ENCODE peak calls at places on chromosomes 2 and 18, in eight cellular contexts. B is Kasumi-1; D is ACHN; O is ovary; M is H1; W is cardiac fibroblast; U is fibroblast of the conjunctiva; X is activated naive CD4-positive, alpha-beta T cell treated with Interleukin-2 at 50 U/mL for 16 hours. A is an unnamed sample.

GRCh38 chr2:18623782-18624181 is 34.4 kb upstream of the NT5C1B start:
- DNase-seq in D (peak), X (no peak), M (no peak), O (no peak), W (peak), B (no peak), U (peak), A (no peak)

GRCh38 chr2:233457356-233457755 is 103.1 kb downstream of the DGKD start:
- DNase-seq in M (no peak), D (no peak), O (peak), B (no peak), W (no peak), U (no peak), X (no peak), A (no peak)

GRCh38 chr2:236498369-236498768 is 71.3 kb upstream of the ACKR3 start:
- DNase-seq in M (no peak), W (peak), O (no peak), D (peak), X (no peak), U (no peak), B (no peak), A (no peak)

GRCh38 chr2:6080837-6081541 is 388.8 kb downstream of the SOX11 start:
- DNase-seq in O (no peak), M (no peak), X (no peak), B (no peak), D (no peak), W (no peak), U (no peak), A (no peak)

GRCh38 chr18:46555724-46556123 is 101.3 kb downstream of the LOXHD1 start:
- DNase-seq in D (peak), X (no peak), B (peak), M (peak), O (no peak), W (no peak), U (no peak), A (no peak)

GRCh38 chr2:9594361-9595063 is 36.3 kb downstream of the YWHAQ start:
- DNase-seq in W (peak), M (no peak), X (no peak), O (no peak), U (peak), D (peak), B (no peak), A (no peak)

GRCh38 chr18:62368100-62368499 is 43.0 kb downstream of the TNFRSF11A start:
- DNase-seq in U (no peak), D (no peak), O (no peak), B (no peak), W (no peak), X (no peak), M (no peak), A (no peak)

GRCh38 chr18:77899972-77900754 is 650.5 kb downstream of the GALR1 start:
- DNase-seq in B (peak), X (peak), U (no peak), O (peak), D (peak), W (peak), M (peak), A (peak)

GRCh38 chr2:12915792-12916191 is 199.1 kb downstream of the TRIB2 start:
- DNase-seq in B (no peak), M (no peak), O (no peak), U (no peak), D (no peak), X (no peak), W (peak), A (no peak)

GRCh38 chr2:171272039-171272438 is 111.3 kb upstream of the TLK1 start:
- DNase-seq in B (peak), O (no peak), U (peak), D (peak), W (peak), M (no peak), X (no peak), A (no peak)

GRCh38 chr2:240236217-240237111 is 96.0 kb upstream of the OTOS start:
- DNase-seq in X (no peak), D (no peak), M (peak), B (no peak), U (no peak), W (no peak), O (peak), A (no peak)

GRCh38 chr2:225779829-225780228 is 380.3 kb downstream of the NYAP2 start:
- DNase-seq in O (no peak), U (no peak), B (no peak), X (no peak), M (no peak), D (no peak), W (peak), A (no peak)

GRCh38 chr18:36412778-36413177 is 115.3 kb downstream of the FHOD3 start:
- DNase-seq in D (peak), M (no peak), W (peak), U (no peak), B (peak), X (no peak), O (no peak), A (no peak)

GRCh38 chr2:38466849-38467767 is 90.0 kb upstream of the ATL2 start:
- DNase-seq in W (no peak), U (peak), M (no peak), O (no peak), B (no peak), X (no peak), D (no peak), A (no peak)

GRCh38 chr18:60936101-60936500 is 397.1 kb upstream of the CDH20 start:
- DNase-seq in X (no peak), O (no peak), B (no peak), W (no peak), M (no peak), D (no peak), U (no peak), A (no peak)

GRCh38 chr2:170974304-170974993 is 45.4 kb downstream of the GORASP2 start:
- DNase-seq in W (peak), X (no peak), B (peak), U (no peak), M (no peak), D (peak), O (no peak), A (no peak)

GRCh38 chr18:22467760-22468553 is 50.2 kb upstream of the CTAGE1 start:
- DNase-seq in O (no peak), D (no peak), W (peak), U (peak), B (no peak), M (no peak), X (no peak), A (no peak)

GRCh38 chr18:46174317-46175039 is 70.3 kb downstream of the HAUS1 start:
- DNase-seq in O (no peak), D (peak), W (peak), X (peak), B (peak), U (no peak), M (peak), A (peak)

GRCh38 chr2:82992948-82993347 is 1466.1 kb downstream of the SUCLG1 start:
- DNase-seq in O (no peak), B (no peak), M (no peak), D (no peak), W (no peak), U (no peak), X (no peak), A (no peak)

GRCh38 chr2:102632380-102633175 is 13.2 kb downstream of the SLC9A2 start:
- DNase-seq in B (no peak), D (no peak), W (peak), X (no peak), O (no peak), M (no peak), U (no peak), A (no peak)

GRCh38 chr18:63788447-63789096 is 13.4 kb downstream of the SERPINB7 start:
- DNase-seq in X (peak), B (peak), M (no peak), W (peak), D (peak), U (peak), O (no peak), A (peak)

GRCh38 chr2:208025814-208026184 is 472 bp upstream of the PLEKHM3 start:
- DNase-seq in M (no peak), U (no peak), B (no peak), D (peak), O (peak), W (no peak), X (peak), A (peak)

GRCh38 chr2:18047896-18048657 is 169.6 kb downstream of the KCNS3 start:
- DNase-seq in M (no peak), W (peak), O (no peak), X (no peak), U (peak), B (no peak), D (no peak), A (no peak)

GRCh38 chr2:30410217-30410616 is 36.8 kb upstream of the LCLAT1 start:
- DNase-seq in M (no peak), B (no peak), O (no peak), D (peak), X (no peak), U (no peak), W (peak), A (peak)

GRCh38 chr18:3651266-3651665 is 201.3 kb downstream of the TGIF1 start:
- DNase-seq in U (no peak), D (no peak), X (no peak), M (no peak), W (no peak), B (no peak), O (no peak), A (no peak)

GRCh38 chr2:38155025-38155424 is 79.1 kb upstream of the CYP1B1 start:
- DNase-seq in O (no peak), U (no peak), W (no peak), X (no peak), M (no peak), B (no peak), D (no peak), A (no peak)

GRCh38 chr18:5052491-5052890 is 144.6 kb downstream of the AKAIN1 start:
- DNase-seq in W (no peak), D (no peak), M (no peak), B (no peak), U (no peak), O (no peak), X (no peak), A (no peak)

GRCh38 chr2:55168221-55169154 is 63.6 kb downstream of the CLHC1 start:
- DNase-seq in X (peak), B (peak), U (peak), D (peak), O (peak), M (no peak), W (peak), A (no peak)

GRCh38 chr2:240369725-240370585 is 65.5 kb upstream of the GPC1 start:
- DNase-seq in M (no peak), D (peak), X (no peak), U (peak), B (no peak), O (peak), W (peak), A (no peak)

GRCh38 chr2:225282858-225283693 is 116.4 kb upstream of the NYAP2 start:
- DNase-seq in B (peak), D (peak), U (peak), O (no peak), W (peak), X (peak), M (no peak), A (no peak)

GRCh38 chr2:200616193-200616592 is 30.4 kb downstream of the AOX1 start:
- DNase-seq in B (no peak), W (no peak), O (peak), X (no peak), U (no peak), D (no peak), M (no peak), A (no peak)

GRCh38 chr2:56448999-56449431 is 265.2 kb downstream of the CCDC85A start:
- DNase-seq in U (no peak), X (no peak), M (no peak), O (no peak), D (peak), B (no peak), W (no peak), A (no peak)

GRCh38 chr2:10369269-10370255 is 66.9 kb downstream of the HPCAL1 start:
- DNase-seq in X (no peak), U (no peak), M (no peak), O (no peak), B (no peak), D (no peak), W (no peak), A (no peak)

GRCh38 chr2:127051116-127051779 is 55.7 kb downstream of the BIN1 start:
- DNase-seq in O (peak), X (no peak), W (no peak), D (no peak), B (no peak), M (no peak), U (no peak), A (no peak)

GRCh38 chr2:64708834-64709233 is 55.1 kb upstream of the SERTAD2 start:
- DNase-seq in M (no peak), O (no peak), W (no peak), X (no peak), D (no peak), B (no peak), U (no peak), A (no peak)